ENCODE peak calls at places on chromosome 5, in five cellular contexts. One of them, this sample, is unnamed.

GRCh38 chr5:143395638-143396352 is 7.7 kb downstream of the NR3C1 start:
- DNase-seq in stimulated activated CD4-positive, alpha-beta T cell treated with anti-CD3 and anti-CD28 coated beads, Interleukin-1b, Interleukin-23, amount 100 ng/mL, for 1 hour: no peak
- DNase-seq in lower leg skin: no peak
- DNase-seq in fibroblast of pulmonary artery: no peak
- DNase-seq in stimulated activated naive CD4-positive, alpha-beta T cell treated with Interleukin-2 at 50 U/mL for 16 hours: no peak
- DNase-seq in this sample: no peak

GRCh38 chr5:127013407-127013806 is 17.0 kb downstream of the MARCHF3 start:
- DNase-seq in stimulated activated CD4-positive, alpha-beta T cell treated with anti-CD3 and anti-CD28 coated beads, Interleukin-1b, Interleukin-23, amount 100 ng/mL, for 1 hour: no peak
- DNase-seq in lower leg skin: no peak
- DNase-seq in fibroblast of pulmonary artery: no peak
- DNase-seq in stimulated activated naive CD4-positive, alpha-beta T cell treated with Interleukin-2 at 50 U/mL for 16 hours: no peak
- DNase-seq in this sample: no peak

GRCh38 chr5:83471405-83472212 is at the start of gene VCAN:
- DNase-seq in stimulated activated CD4-positive, alpha-beta T cell treated with anti-CD3 and anti-CD28 coated beads, Interleukin-1b, Interleukin-23, amount 100 ng/mL, for 1 hour: no peak
- DNase-seq in lower leg skin: peak; percentile 93
- DNase-seq in fibroblast of pulmonary artery: peak; percentile 93
- DNase-seq in stimulated activated naive CD4-positive, alpha-beta T cell treated with Interleukin-2 at 50 U/mL for 16 hours: no peak
- DNase-seq in this sample: no peak

GRCh38 chr5:169027456-169028118 is 273.4 kb downstream of the SLIT3 start:
- DNase-seq in stimulated activated CD4-positive, alpha-beta T cell treated with anti-CD3 and anti-CD28 coated beads, Interleukin-1b, Interleukin-23, amount 100 ng/mL, for 1 hour: no peak
- DNase-seq in lower leg skin: no peak
- DNase-seq in fibroblast of pulmonary artery: no peak
- DNase-seq in stimulated activated naive CD4-positive, alpha-beta T cell treated with Interleukin-2 at 50 U/mL for 16 hours: no peak
- DNase-seq in this sample: no peak

GRCh38 chr5:4419276-4419675 is 720.9 kb upstream of the ADAMTS16 start:
- DNase-seq in stimulated activated CD4-positive, alpha-beta T cell treated with anti-CD3 and anti-CD28 coated beads, Interleukin-1b, Interleukin-23, amount 100 ng/mL, for 1 hour: no peak
- DNase-seq in lower leg skin: no peak
- DNase-seq in fibroblast of pulmonary artery: no peak
- DNase-seq in stimulated activated naive CD4-positive, alpha-beta T cell treated with Interleukin-2 at 50 U/mL for 16 hours: no peak
- DNase-seq in this sample: no peak

GRCh38 chr5:90434116-90434714 is 24.7 kb upstream of the CETN3 start:
- DNase-seq in stimulated activated CD4-positive, alpha-beta T cell treated with anti-CD3 and anti-CD28 coated beads, Interleukin-1b, Interleukin-23, amount 100 ng/mL, for 1 hour: no peak
- DNase-seq in lower leg skin: no peak
- DNase-seq in fibroblast of pulmonary artery: peak; percentile 65
- DNase-seq in stimulated activated naive CD4-positive, alpha-beta T cell treated with Interleukin-2 at 50 U/mL for 16 hours: peak; percentile 7
- DNase-seq in this sample: peak; percentile 69

GRCh38 chr5:150017606-150018005 is 17.1 kb downstream of the HMGXB3 start:
- DNase-seq in stimulated activated CD4-positive, alpha-beta T cell treated with anti-CD3 and anti-CD28 coated beads, Interleukin-1b, Interleukin-23, amount 100 ng/mL, for 1 hour: no peak
- DNase-seq in lower leg skin: no peak
- DNase-seq in fibroblast of pulmonary artery: peak; percentile 32
- DNase-seq in stimulated activated naive CD4-positive, alpha-beta T cell treated with Interleukin-2 at 50 U/mL for 16 hours: no peak
- DNase-seq in this sample: peak; percentile 48

GRCh38 chr5:76487784-76488183 is 84.7 kb downstream of the IQGAP2 start:
- DNase-seq in stimulated activated CD4-positive, alpha-beta T cell treated with anti-CD3 and anti-CD28 coated beads, Interleukin-1b, Interleukin-23, amount 100 ng/mL, for 1 hour: no peak
- DNase-seq in lower leg skin: no peak
- DNase-seq in fibroblast of pulmonary artery: no peak
- DNase-seq in stimulated activated naive CD4-positive, alpha-beta T cell treated with Interleukin-2 at 50 U/mL for 16 hours: no peak
- DNase-seq in this sample: peak; percentile 17

GRCh38 chr5:1062761-1063568 is 48.9 kb downstream of the SLC12A7 start:
- DNase-seq in stimulated activated CD4-positive, alpha-beta T cell treated with anti-CD3 and anti-CD28 coated beads, Interleukin-1b, Interleukin-23, amount 100 ng/mL, for 1 hour: no peak
- DNase-seq in lower leg skin: no peak
- DNase-seq in fibroblast of pulmonary artery: no peak
- DNase-seq in stimulated activated naive CD4-positive, alpha-beta T cell treated with Interleukin-2 at 50 U/mL for 16 hours: no peak
- DNase-seq in this sample: no peak

GRCh38 chr5:157271740-157272271 is 5.9 kb downstream of the CYFIP2 start:
- DNase-seq in stimulated activated CD4-positive, alpha-beta T cell treated with anti-CD3 and anti-CD28 coated beads, Interleukin-1b, Interleukin-23, amount 100 ng/mL, for 1 hour: peak; percentile 58
- DNase-seq in lower leg skin: no peak
- DNase-seq in fibroblast of pulmonary artery: no peak
- DNase-seq in stimulated activated naive CD4-positive, alpha-beta T cell treated with Interleukin-2 at 50 U/mL for 16 hours: peak; percentile 72
- DNase-seq in this sample: no peak

GRCh38 chr5:52786937-52787599 is 648 bp upstream of the ITGA1 start:
- DNase-seq in stimulated activated CD4-positive, alpha-beta T cell treated with anti-CD3 and anti-CD28 coated beads, Interleukin-1b, Interleukin-23, amount 100 ng/mL, for 1 hour: no peak
- DNase-seq in lower leg skin: no peak
- DNase-seq in fibroblast of pulmonary artery: no peak
- DNase-seq in stimulated activated naive CD4-positive, alpha-beta T cell treated with Interleukin-2 at 50 U/mL for 16 hours: no peak
- DNase-seq in this sample: peak; percentile 17

GRCh38 chr5:145847499-145848497 is 12.7 kb upstream of the PRELID2 start:
- DNase-seq in stimulated activated CD4-positive, alpha-beta T cell treated with anti-CD3 and anti-CD28 coated beads, Interleukin-1b, Interleukin-23, amount 100 ng/mL, for 1 hour: no peak
- DNase-seq in lower leg skin: no peak
- DNase-seq in fibroblast of pulmonary artery: peak; percentile 67
- DNase-seq in stimulated activated naive CD4-positive, alpha-beta T cell treated with Interleukin-2 at 50 U/mL for 16 hours: no peak
- DNase-seq in this sample: no peak

GRCh38 chr5:169006878-169007790 is 293.8 kb downstream of the SLIT3 start:
- DNase-seq in stimulated activated CD4-positive, alpha-beta T cell treated with anti-CD3 and anti-CD28 coated beads, Interleukin-1b, Interleukin-23, amount 100 ng/mL, for 1 hour: no peak
- DNase-seq in lower leg skin: no peak
- DNase-seq in fibroblast of pulmonary artery: no peak
- DNase-seq in stimulated activated naive CD4-positive, alpha-beta T cell treated with Interleukin-2 at 50 U/mL for 16 hours: no peak
- DNase-seq in this sample: no peak

GRCh38 chr5:170151105-170151831 is 45.6 kb downstream of the FOXI1 start:
- DNase-seq in stimulated activated CD4-positive, alpha-beta T cell treated with anti-CD3 and anti-CD28 coated beads, Interleukin-1b, Interleukin-23, amount 100 ng/mL, for 1 hour: no peak
- DNase-seq in lower leg skin: peak; percentile 68
- DNase-seq in fibroblast of pulmonary artery: peak; percentile 84
- DNase-seq in stimulated activated naive CD4-positive, alpha-beta T cell treated with Interleukin-2 at 50 U/mL for 16 hours: no peak
- DNase-seq in this sample: peak; percentile 85

GRCh38 chr5:115556276-115556675 is 11.7 kb upstream of the FEM1C start:
- DNase-seq in stimulated activated CD4-positive, alpha-beta T cell treated with anti-CD3 and anti-CD28 coated beads, Interleukin-1b, Interleukin-23, amount 100 ng/mL, for 1 hour: no peak
- DNase-seq in lower leg skin: no peak
- DNase-seq in fibroblast of pulmonary artery: no peak
- DNase-seq in stimulated activated naive CD4-positive, alpha-beta T cell treated with Interleukin-2 at 50 U/mL for 16 hours: no peak
- DNase-seq in this sample: no peak

GRCh38 chr5:154776167-154776566 is 21.0 kb downstream of the LARP1 start:
- DNase-seq in stimulated activated CD4-positive, alpha-beta T cell treated with anti-CD3 and anti-CD28 coated beads, Interleukin-1b, Interleukin-23, amount 100 ng/mL, for 1 hour: no peak
- DNase-seq in lower leg skin: no peak
- DNase-seq in fibroblast of pulmonary artery: no peak
- DNase-seq in stimulated activated naive CD4-positive, alpha-beta T cell treated with Interleukin-2 at 50 U/mL for 16 hours: no peak
- DNase-seq in this sample: peak; percentile 89

GRCh38 chr5:144522698-144523097 is 352.0 kb downstream of the KCTD16 start:
- DNase-seq in stimulated activated CD4-positive, alpha-beta T cell treated with anti-CD3 and anti-CD28 coated beads, Interleukin-1b, Interleukin-23, amount 100 ng/mL, for 1 hour: no peak
- DNase-seq in lower leg skin: no peak
- DNase-seq in fibroblast of pulmonary artery: no peak
- DNase-seq in stimulated activated naive CD4-positive, alpha-beta T cell treated with Interleukin-2 at 50 U/mL for 16 hours: no peak
- DNase-seq in this sample: no peak

GRCh38 chr5:26761040-26761439 is 277.3 kb downstream of the CDH9 start:
- DNase-seq in stimulated activated CD4-positive, alpha-beta T cell treated with anti-CD3 and anti-CD28 coated beads, Interleukin-1b, Interleukin-23, amount 100 ng/mL, for 1 hour: no peak
- DNase-seq in lower leg skin: no peak
- DNase-seq in fibroblast of pulmonary artery: no peak
- DNase-seq in stimulated activated naive CD4-positive, alpha-beta T cell treated with Interleukin-2 at 50 U/mL for 16 hours: no peak
- DNase-seq in this sample: no peak

GRCh38 chr5:89847743-89848142 is 561.8 kb downstream of the CETN3 start:
- DNase-seq in stimulated activated CD4-positive, alpha-beta T cell treated with anti-CD3 and anti-CD28 coated beads, Interleukin-1b, Interleukin-23, amount 100 ng/mL, for 1 hour: no peak
- DNase-seq in lower leg skin: no peak
- DNase-seq in fibroblast of pulmonary artery: no peak
- DNase-seq in stimulated activated naive CD4-positive, alpha-beta T cell treated with Interleukin-2 at 50 U/mL for 16 hours: no peak
- DNase-seq in this sample: no peak

GRCh38 chr5:118554991-118555390 is 433.4 kb downstream of the DTWD2 start:
- DNase-seq in stimulated activated CD4-positive, alpha-beta T cell treated with anti-CD3 and anti-CD28 coated beads, Interleukin-1b, Interleukin-23, amount 100 ng/mL, for 1 hour: no peak
- DNase-seq in lower leg skin: no peak
- DNase-seq in fibroblast of pulmonary artery: no peak
- DNase-seq in stimulated activated naive CD4-positive, alpha-beta T cell treated with Interleukin-2 at 50 U/mL for 16 hours: no peak
- DNase-seq in this sample: no peak

GRCh38 chr5:111563041-111563822 is 50.9 kb upstream of the STARD4 start:
- DNase-seq in stimulated activated CD4-positive, alpha-beta T cell treated with anti-CD3 and anti-CD28 coated beads, Interleukin-1b, Interleukin-23, amount 100 ng/mL, for 1 hour: no peak
- DNase-seq in lower leg skin: no peak
- DNase-seq in fibroblast of pulmonary artery: peak; percentile 99
- DNase-seq in stimulated activated naive CD4-positive, alpha-beta T cell treated with Interleukin-2 at 50 U/mL for 16 hours: no peak
- DNase-seq in this sample: no peak

GRCh38 chr5:113190347-113190746 is 213.7 kb downstream of the DCP2 start:
- DNase-seq in stimulated activated CD4-positive, alpha-beta T cell treated with anti-CD3 and anti-CD28 coated beads, Interleukin-1b, Interleukin-23, amount 100 ng/mL, for 1 hour: no peak
- DNase-seq in lower leg skin: no peak
- DNase-seq in fibroblast of pulmonary artery: peak; percentile 40
- DNase-seq in stimulated activated naive CD4-positive, alpha-beta T cell treated with Interleukin-2 at 50 U/mL for 16 hours: no peak
- DNase-seq in this sample: no peak

GRCh38 chr5:134422791-134423365 is 11.2 kb upstream of the CDKN2AIPNL start:
- DNase-seq in stimulated activated CD4-positive, alpha-beta T cell treated with anti-CD3 and anti-CD28 coated beads, Interleukin-1b, Interleukin-23, amount 100 ng/mL, for 1 hour: no peak
- DNase-seq in lower leg skin: peak; percentile 56
- DNase-seq in fibroblast of pulmonary artery: no peak
- DNase-seq in stimulated activated naive CD4-positive, alpha-beta T cell treated with Interleukin-2 at 50 U/mL for 16 hours: no peak
- DNase-seq in this sample: no peak

GRCh38 chr5:125295405-125295872 is 549.0 kb upstream of the ZNF608 start:
- DNase-seq in stimulated activated CD4-positive, alpha-beta T cell treated with anti-CD3 and anti-CD28 coated beads, Interleukin-1b, Interleukin-23, amount 100 ng/mL, for 1 hour: no peak
- DNase-seq in lower leg skin: no peak
- DNase-seq in fibroblast of pulmonary artery: peak; percentile 50
- DNase-seq in stimulated activated naive CD4-positive, alpha-beta T cell treated with Interleukin-2 at 50 U/mL for 16 hours: no peak
- DNase-seq in this sample: no peak

GRCh38 chr5:93477791-93478190 is 103.2 kb downstream of the NR2F1-AS1 start:
- DNase-seq in stimulated activated CD4-positive, alpha-beta T cell treated with anti-CD3 and anti-CD28 coated beads, Interleukin-1b, Interleukin-23, amount 100 ng/mL, for 1 hour: no peak
- DNase-seq in lower leg skin: no peak
- DNase-seq in fibroblast of pulmonary artery: peak; percentile 43
- DNase-seq in stimulated activated naive CD4-positive, alpha-beta T cell treated with Interleukin-2 at 50 U/mL for 16 hours: no peak
- DNase-seq in this sample: no peak

GRCh38 chr5:139226131-139226530 is 28.0 kb upstream of the SIL1 start:
- DNase-seq in stimulated activated CD4-positive, alpha-beta T cell treated with anti-CD3 and anti-CD28 coated beads, Interleukin-1b, Interleukin-23, amount 100 ng/mL, for 1 hour: no peak
- DNase-seq in lower leg skin: no peak
- DNase-seq in fibroblast of pulmonary artery: no peak
- DNase-seq in stimulated activated naive CD4-positive, alpha-beta T cell treated with Interleukin-2 at 50 U/mL for 16 hours: no peak
- DNase-seq in this sample: no peak

GRCh38 chr5:111251941-111252340 is 27.8 kb downstream of the CAMK4 start:
- DNase-seq in stimulated activated CD4-positive, alpha-beta T cell treated with anti-CD3 and anti-CD28 coated beads, Interleukin-1b, Interleukin-23, amount 100 ng/mL, for 1 hour: no peak
- DNase-seq in lower leg skin: no peak
- DNase-seq in fibroblast of pulmonary artery: no peak
- DNase-seq in stimulated activated naive CD4-positive, alpha-beta T cell treated with Interleukin-2 at 50 U/mL for 16 hours: no peak
- DNase-seq in this sample: no peak

GRCh38 chr5:134289509-134290113 is 63.7 kb upstream of the PPP2CA start:
- DNase-seq in stimulated activated CD4-positive, alpha-beta T cell treated with anti-CD3 and anti-CD28 coated beads, Interleukin-1b, Interleukin-23, amount 100 ng/mL, for 1 hour: no peak
- DNase-seq in lower leg skin: no peak
- DNase-seq in fibroblast of pulmonary artery: peak; percentile 90
- DNase-seq in stimulated activated naive CD4-positive, alpha-beta T cell treated with Interleukin-2 at 50 U/mL for 16 hours: peak; percentile 14
- DNase-seq in this sample: peak; percentile 80

GRCh38 chr5:174837919-174838902 is 113.8 kb downstream of the MSX2 start:
- DNase-seq in stimulated activated CD4-positive, alpha-beta T cell treated with anti-CD3 and anti-CD28 coated beads, Interleukin-1b, Interleukin-23, amount 100 ng/mL, for 1 hour: no peak
- DNase-seq in lower leg skin: no peak
- DNase-seq in fibroblast of pulmonary artery: peak; percentile 36
- DNase-seq in stimulated activated naive CD4-positive, alpha-beta T cell treated with Interleukin-2 at 50 U/mL for 16 hours: no peak
- DNase-seq in this sample: no peak

GRCh38 chr5:150613991-150614650 is 26.3 kb upstream of the SYNPO start:
- DNase-seq in stimulated activated CD4-positive, alpha-beta T cell treated with anti-CD3 and anti-CD28 coated beads, Interleukin-1b, Interleukin-23, amount 100 ng/mL, for 1 hour: no peak
- DNase-seq in lower leg skin: no peak
- DNase-seq in fibroblast of pulmonary artery: no peak
- DNase-seq in stimulated activated naive CD4-positive, alpha-beta T cell treated with Interleukin-2 at 50 U/mL for 16 hours: no peak
- DNase-seq in this sample: no peak

GRCh38 chr5:23675456-23675855 is 168.0 kb downstream of the PRDM9 start:
- DNase-seq in stimulated activated CD4-positive, alpha-beta T cell treated with anti-CD3 and anti-CD28 coated beads, Interleukin-1b, Interleukin-23, amount 100 ng/mL, for 1 hour: no peak
- DNase-seq in lower leg skin: no peak
- DNase-seq in fibroblast of pulmonary artery: no peak
- DNase-seq in stimulated activated naive CD4-positive, alpha-beta T cell treated with Interleukin-2 at 50 U/mL for 16 hours: no peak
- DNase-seq in this sample: no peak

GRCh38 chr5:100430268-100430900 is 104.8 kb upstream of the FAM174A start:
- DNase-seq in stimulated activated CD4-positive, alpha-beta T cell treated with anti-CD3 and anti-CD28 coated beads, Interleukin-1b, Interleukin-23, amount 100 ng/mL, for 1 hour: no peak
- DNase-seq in lower leg skin: no peak
- DNase-seq in fibroblast of pulmonary artery: peak; percentile 53
- DNase-seq in stimulated activated naive CD4-positive, alpha-beta T cell treated with Interleukin-2 at 50 U/mL for 16 hours: peak; percentile 22
- DNase-seq in this sample: peak; percentile 32

GRCh38 chr5:167730121-167730520 is 561.3 kb upstream of the WWC1 start:
- DNase-seq in stimulated activated CD4-positive, alpha-beta T cell treated with anti-CD3 and anti-CD28 coated beads, Interleukin-1b, Interleukin-23, amount 100 ng/mL, for 1 hour: no peak
- DNase-seq in lower leg skin: no peak
- DNase-seq in fibroblast of pulmonary artery: peak; percentile 98
- DNase-seq in stimulated activated naive CD4-positive, alpha-beta T cell treated with Interleukin-2 at 50 U/mL for 16 hours: no peak
- DNase-seq in this sample: no peak

GRCh38 chr5:51347704-51348103 is 35.5 kb upstream of the ISL1 start:
- DNase-seq in stimulated activated CD4-positive, alpha-beta T cell treated with anti-CD3 and anti-CD28 coated beads, Interleukin-1b, Interleukin-23, amount 100 ng/mL, for 1 hour: no peak
- DNase-seq in lower leg skin: no peak
- DNase-seq in fibroblast of pulmonary artery: no peak
- DNase-seq in stimulated activated naive CD4-positive, alpha-beta T cell treated with Interleukin-2 at 50 U/mL for 16 hours: no peak
- DNase-seq in this sample: no peak

GRCh38 chr5:149024978-149025377 is 37.9 kb downstream of the SH3TC2 start:
- DNase-seq in stimulated activated CD4-positive, alpha-beta T cell treated with anti-CD3 and anti-CD28 coated beads, Interleukin-1b, Interleukin-23, amount 100 ng/mL, for 1 hour: no peak
- DNase-seq in lower leg skin: no peak
- DNase-seq in fibroblast of pulmonary artery: no peak
- DNase-seq in stimulated activated naive CD4-positive, alpha-beta T cell treated with Interleukin-2 at 50 U/mL for 16 hours: no peak
- DNase-seq in this sample: no peak

GRCh38 chr5:95862636-95863382 is 40.3 kb upstream of the GLRX start:
- DNase-seq in stimulated activated CD4-positive, alpha-beta T cell treated with anti-CD3 and anti-CD28 coated beads, Interleukin-1b, Interleukin-23, amount 100 ng/mL, for 1 hour: no peak
- DNase-seq in lower leg skin: peak; percentile 34
- DNase-seq in fibroblast of pulmonary artery: no peak
- DNase-seq in stimulated activated naive CD4-positive, alpha-beta T cell treated with Interleukin-2 at 50 U/mL for 16 hours: no peak
- DNase-seq in this sample: no peak

GRCh38 chr5:132022737-132023136 is 11.3 kb upstream of the ACSL6 start:
- DNase-seq in stimulated activated CD4-positive, alpha-beta T cell treated with anti-CD3 and anti-CD28 coated beads, Interleukin-1b, Interleukin-23, amount 100 ng/mL, for 1 hour: no peak
- DNase-seq in lower leg skin: no peak
- DNase-seq in fibroblast of pulmonary artery: no peak
- DNase-seq in stimulated activated naive CD4-positive, alpha-beta T cell treated with Interleukin-2 at 50 U/mL for 16 hours: no peak
- DNase-seq in this sample: no peak

GRCh38 chr5:125870271-125870670 is 552.9 kb upstream of the GRAMD2B start:
- DNase-seq in stimulated activated CD4-positive, alpha-beta T cell treated with anti-CD3 and anti-CD28 coated beads, Interleukin-1b, Interleukin-23, amount 100 ng/mL, for 1 hour: no peak
- DNase-seq in lower leg skin: no peak
- DNase-seq in fibroblast of pulmonary artery: no peak
- DNase-seq in stimulated activated naive CD4-positive, alpha-beta T cell treated with Interleukin-2 at 50 U/mL for 16 hours: no peak
- DNase-seq in this sample: no peak

GRCh38 chr5:82534891-82535395 is 256.8 kb upstream of the RPS23 start:
- DNase-seq in stimulated activated CD4-positive, alpha-beta T cell treated with anti-CD3 and anti-CD28 coated beads, Interleukin-1b, Interleukin-23, amount 100 ng/mL, for 1 hour: no peak
- DNase-seq in lower leg skin: no peak
- DNase-seq in fibroblast of pulmonary artery: no peak
- DNase-seq in stimulated activated naive CD4-positive, alpha-beta T cell treated with Interleukin-2 at 50 U/mL for 16 hours: no peak
- DNase-seq in this sample: no peak

GRCh38 chr5:72908666-72909065 is 47.2 kb upstream of the FCHO2 start:
- DNase-seq in stimulated activated CD4-positive, alpha-beta T cell treated with anti-CD3 and anti-CD28 coated beads, Interleukin-1b, Interleukin-23, amount 100 ng/mL, for 1 hour: no peak
- DNase-seq in lower leg skin: no peak
- DNase-seq in fibroblast of pulmonary artery: no peak
- DNase-seq in stimulated activated naive CD4-positive, alpha-beta T cell treated with Interleukin-2 at 50 U/mL for 16 hours: no peak
- DNase-seq in this sample: no peak

This sample was measured in erythroblast.